ENCODE peak calls at places on chromosomes 11 and 22, in eight cellular contexts. H, J, U, Z, E, C, O and W are unnamed samples.

GRCh38 chr11:74371269-74372039 is 26.8 kb downstream of the PGM2L1 start:
- DNase-seq in U (peak; percentile 78), O (no peak), J (peak; percentile 24), H (peak; percentile 5), Z (no peak), C (no peak), E (no peak), W (peak; percentile 64)

GRCh38 chr11:27395556-27396258 is 32.7 kb upstream of the CCDC34 start:
- DNase-seq in Z (no peak), J (peak; percentile 39), C (no peak), H (no peak), O (peak; percentile 32), E (no peak), U (peak; percentile 42), W (peak; percentile 29)

GRCh38 chr22:50490531-50491308 is 4.1 kb downstream of the MIOX start:
- DNase-seq in C (no peak), J (no peak), U (no peak), O (no peak), H (no peak), Z (no peak), E (no peak), W (no peak)

GRCh38 chr11:44625759-44626523 is 60.5 kb downstream of the CD82 start:
- DNase-seq in U (no peak), J (no peak), H (no peak), O (no peak), E (no peak), C (no peak), Z (no peak), W (no peak)

GRCh38 chr11:60810151-60810550 is 25.0 kb downstream of the MS4A10 start:
- DNase-seq in C (no peak), H (no peak), J (no peak), E (no peak), Z (no peak), O (no peak), U (no peak), W (no peak)

GRCh38 chr11:74756571-74756970 is 7.9 kb downstream of the RNF169 start:
- DNase-seq in C (no peak), U (no peak), E (no peak), O (no peak), J (no peak), Z (no peak), H (no peak), W (no peak)

GRCh38 chr11:10483174-10483573 is 28.1 kb downstream of the AMPD3 start:
- DNase-seq in Z (no peak), H (no peak), O (no peak), E (no peak), U (no peak), C (no peak), J (no peak), W (no peak)

GRCh38 chr22:23181763-23182288 is 1.5 kb downstream of the BCR start:
- DNase-seq in J (no peak), C (no peak), O (no peak), H (no peak), U (no peak), Z (no peak), E (no peak), W (no peak)

GRCh38 chr11:82775736-82776346 is 42.2 kb upstream of the FAM181B start:
- DNase-seq in O (peak; percentile 55), U (peak; percentile 79), E (peak; percentile 43), C (no peak), Z (no peak), J (no peak), H (peak; percentile 35), W (no peak)

GRCh38 chr11:128521697-128522062 is 65.7 kb downstream of the ETS1 start:
- DNase-seq in J (no peak), U (no peak), O (no peak), Z (no peak), H (no peak), C (no peak), E (peak; percentile 16), W (no peak)

GRCh38 chr11:64842851-64843841 is 1.3 kb downstream of the CDC42BPG start:
- DNase-seq in Z (no peak), H (peak; percentile 92), O (no peak), J (no peak), U (no peak), C (no peak), E (no peak), W (no peak)

GRCh38 chr11:13415201-13415600 is 47.8 kb downstream of the BTBD10 start:
- DNase-seq in E (no peak), H (no peak), U (peak; percentile 13), C (no peak), Z (no peak), O (no peak), J (no peak), W (no peak)

GRCh38 chr11:15101072-15101701 is 13.5 kb upstream of the INSC start:
- DNase-seq in C (no peak), J (peak; percentile 50), U (peak; percentile 68), O (peak; percentile 59), H (peak; percentile 44), E (peak; percentile 75), Z (peak; percentile 71), W (no peak)

GRCh38 chr11:62976109-62976508 is 8.7 kb downstream of the SLC22A6 start:
- DNase-seq in J (no peak), O (no peak), C (no peak), Z (no peak), H (no peak), U (no peak), E (no peak), W (no peak)

GRCh38 chr11:73210916-73211667 is 7.0 kb upstream of the P2RY2 start:
- DNase-seq in J (no peak), H (no peak), C (no peak), Z (no peak), O (no peak), U (peak; percentile 29), E (no peak), W (no peak)

GRCh38 chr22:29251265-29251664 is 16.5 kb downstream of the RHBDD3 start:
- DNase-seq in C (no peak), U (no peak), Z (no peak), J (no peak), E (no peak), O (no peak), H (no peak), W (no peak)

GRCh38 chr11:61332266-61332822 is 561 bp downstream of the DDB1 start:
- DNase-seq in C (no peak), J (no peak), O (peak; percentile 73), H (no peak), U (peak; percentile 38), Z (no peak), E (no peak), W (no peak)

GRCh38 chr22:30743257-30744020 is 48.8 kb downstream of the OSBP2 start:
- DNase-seq in O (no peak), J (no peak), H (no peak), E (no peak), U (no peak), Z (no peak), C (no peak), W (no peak)

GRCh38 chr11:17781626-17782025 is 47.0 kb downstream of the KCNC1 start:
- DNase-seq in H (no peak), C (no peak), O (no peak), U (no peak), J (no peak), Z (no peak), E (no peak), W (no peak)

GRCh38 chr22:42964994-42965699 is 49.8 kb downstream of the PACSIN2 start:
- DNase-seq in H (no peak), U (no peak), Z (no peak), J (no peak), C (no peak), O (no peak), E (no peak), W (no peak)

GRCh38 chr11:7703785-7704184 is 2.5 kb downstream of the OVCH2 start:
- DNase-seq in H (no peak), O (no peak), C (no peak), J (no peak), U (no peak), E (no peak), Z (no peak), W (no peak)